ENCODE peak calls at places on chromosomes 2 and 18, in six cellular contexts. G, P, Z, H, U and W are unnamed samples.

GRCh38 chr2:217360781-217361485 is 501.1 kb upstream of the TNP1 start:
- DNase-seq in P (no peak), U (no peak), G (peak; percentile 35), Z (no peak), H (peak; percentile 83), W (no peak)

GRCh38 chr18:27599202-27599829 is 414.2 kb upstream of the CHST9 start:
- DNase-seq in U (no peak), G (no peak), Z (no peak), P (no peak), H (peak; percentile 18), W (peak; percentile 18)

GRCh38 chr2:237365671-237366070 is 48.3 kb downstream of the COL6A3 start:
- DNase-seq in G (no peak), Z (no peak), P (no peak), U (no peak), H (no peak), W (no peak)

GRCh38 chr2:31475692-31476091 is 61.1 kb upstream of the XDH start:
- DNase-seq in Z (no peak), H (peak; percentile 80), P (no peak), U (no peak), G (peak; percentile 31), W (no peak)

GRCh38 chr18:44679056-44679911 is 1.4 kb upstream of the SETBP1 start:
- DNase-seq in U (peak; percentile 96), Z (no peak), G (peak; percentile 59), P (peak; percentile 10), H (peak; percentile 83), W (no peak)

GRCh38 chr18:46161721-46162421 is 57.7 kb downstream of the HAUS1 start:
- DNase-seq in U (no peak), Z (no peak), P (no peak), G (no peak), H (no peak), W (no peak)

GRCh38 chr2:23381498-23381897 is 3.5 kb upstream of the KLHL29 start:
- DNase-seq in H (no peak), U (no peak), Z (no peak), P (no peak), G (no peak), W (no peak)

GRCh38 chr2:41101281-41101680 is 649.4 kb upstream of the SLC8A1 start:
- DNase-seq in P (no peak), H (no peak), U (no peak), Z (no peak), G (no peak), W (no peak)

GRCh38 chr2:149735237-149735958 is 147.8 kb upstream of the MMADHC start:
- DNase-seq in U (no peak), P (no peak), Z (no peak), G (no peak), H (no peak), W (no peak)

GRCh38 chr2:88540346-88540745 is 86.9 kb downstream of the EIF2AK3 start:
- DNase-seq in P (no peak), H (peak; percentile 80), Z (no peak), U (peak; percentile 32), G (no peak), W (no peak)

GRCh38 chr2:135056790-135057189 is 4.7 kb downstream of the RAB3GAP1 start:
- DNase-seq in H (no peak), P (no peak), U (no peak), Z (no peak), G (no peak), W (no peak)

GRCh38 chr2:199869653-199870052 is 18.7 kb upstream of the FTCDNL1 start:
- DNase-seq in Z (no peak), U (no peak), P (no peak), H (no peak), G (no peak), W (no peak)

GRCh38 chr2:46469116-46469515 is 10.2 kb upstream of the TMEM247 start:
- DNase-seq in G (no peak), P (no peak), H (no peak), Z (no peak), U (no peak), W (no peak)

GRCh38 chr2:109387221-109387735 is 226.5 kb downstream of the SEPTIN10 start:
- DNase-seq in G (no peak), P (no peak), Z (no peak), H (no peak), U (no peak), W (no peak)

GRCh38 chr2:222743263-222743865 is 71.9 kb downstream of the MOGAT1 start:
- DNase-seq in H (peak; percentile 13), Z (no peak), U (no peak), P (no peak), G (no peak), W (no peak)

GRCh38 chr2:107259411-107260195 is 373.6 kb upstream of the ST6GAL2 start:
- DNase-seq in U (no peak), P (no peak), Z (no peak), H (no peak), G (no peak), W (no peak)

GRCh38 chr2:108345941-108346340 is 31.8 kb upstream of the SULT1C4 start:
- DNase-seq in P (no peak), Z (no peak), U (no peak), H (no peak), G (no peak), W (no peak)

GRCh38 chr18:3380384-3380961 is 69.5 kb upstream of the TGIF1 start:
- DNase-seq in Z (no peak), H (peak; percentile 85), G (peak; percentile 64), P (no peak), U (no peak), W (no peak)

GRCh38 chr18:48719988-48720654 is 181.3 kb downstream of the CTIF start:
- DNase-seq in H (peak; percentile 35), G (no peak), P (no peak), Z (no peak), U (no peak), W (no peak)

GRCh38 chr2:152445791-152446201 is 110.8 kb downstream of the FMNL2 start:
- DNase-seq in U (no peak), H (peak; percentile 93), G (peak; percentile 27), P (no peak), Z (no peak), W (no peak)

GRCh38 chr18:58953627-58954026 is 89.0 kb downstream of the ZNF532 start:
- DNase-seq in Z (no peak), G (no peak), H (peak; percentile 23), U (no peak), P (no peak), W (no peak)

GRCh38 chr18:76416935-76417334 is 78.1 kb downstream of the ZNF516 start:
- DNase-seq in P (no peak), H (no peak), U (peak; percentile 84), G (no peak), Z (no peak), W (peak; percentile 13)

GRCh38 chr2:127615511-127616166 is 30.3 kb upstream of the GPR17 start:
- DNase-seq in P (no peak), G (no peak), Z (no peak), U (peak; percentile 52), H (no peak), W (no peak)

GRCh38 chr2:96508521-96509113 is 3.5 kb upstream of the NEURL3 start:
- DNase-seq in P (no peak), H (no peak), Z (no peak), G (no peak), U (peak; percentile 85), W (no peak)

GRCh38 chr18:9329471-9329870 is 5.1 kb upstream of the TWSG1 start:
- DNase-seq in P (no peak), Z (no peak), H (no peak), G (no peak), U (no peak), W (no peak)

GRCh38 chr2:30695749-30696148 is 111.5 kb downstream of the CAPN13 start:
- DNase-seq in U (peak; percentile 39), P (no peak), G (no peak), H (no peak), Z (no peak), W (no peak)

GRCh38 chr2:102050854-102051391 is 59.2 kb downstream of the IL1R2 start:
- DNase-seq in Z (no peak), G (no peak), P (no peak), H (peak; percentile 87), U (peak; percentile 96), W (no peak)

GRCh38 chr2:172282944-172283343 is 144.4 kb upstream of the ITGA6 start:
- DNase-seq in G (peak; percentile 59), U (no peak), H (peak; percentile 91), Z (no peak), P (no peak), W (peak; percentile 56)

GRCh38 chr2:58541511-58541910 is 300.4 kb upstream of the FANCL start:
- DNase-seq in Z (no peak), G (no peak), U (no peak), P (no peak), H (no peak), W (no peak)

GRCh38 chr2:221572821-221573429 is 821 bp upstream of the EPHA4 start:
- DNase-seq in Z (no peak), G (no peak), H (peak; percentile 46), P (no peak), U (peak; percentile 92), W (no peak)

GRCh38 chr2:177265834-177266817 is 1.6 kb upstream of the NFE2L2 start:
- DNase-seq in Z (no peak), P (no peak), H (no peak), G (no peak), U (no peak), W (no peak)

GRCh38 chr18:57891707-57892391 is 88.7 kb upstream of the ATP8B1 start:
- DNase-seq in Z (no peak), P (no peak), H (no peak), G (no peak), U (no peak), W (no peak)

GRCh38 chr2:219045937-219046550 is 4.7 kb upstream of the CFAP65 start:
- DNase-seq in P (no peak), H (peak; percentile 27), G (no peak), Z (no peak), U (no peak), W (no peak)

GRCh38 chr2:226176298-226176984 is 623.2 kb downstream of the IRS1 start:
- DNase-seq in Z (no peak), U (no peak), H (no peak), G (no peak), P (no peak), W (no peak)